ENCODE peak calls at places on chromosomes 11 and 22, in nine cellular contexts. O, N, A, R, D, P, K, F and V are unnamed samples.

GRCh38 chr11:104979839-104980238 is 11.5 kb upstream of the CASP4 start:
- DNase-seq in O (no peak), N (peak), A (no peak), R (no peak), D (no peak), P (no peak), K (no peak), F (no peak), V (no peak)

GRCh38 chr11:46390331-46391171 is 1.0 kb downstream of the CHRM4 start:
- DNase-seq in O (no peak), N (no peak), A (no peak), R (no peak), D (no peak), P (no peak), K (no peak), F (no peak), V (no peak)

GRCh38 chr11:28621648-28622215 is 513.5 kb downstream of the METTL15 start:
- DNase-seq in O (no peak), N (no peak), A (no peak), R (no peak), D (no peak), P (peak), K (no peak), F (peak), V (no peak)

GRCh38 chr22:48490513-48491411 is 1336.9 kb downstream of the BRD1 start:
- DNase-seq in O (no peak), N (peak), A (no peak), R (no peak), D (no peak), P (no peak), K (peak), F (no peak), V (no peak)

GRCh38 chr22:44735518-44736428 is 16.6 kb upstream of the ARHGAP8 start:
- DNase-seq in O (peak), N (peak), A (peak), R (peak), D (peak), P (peak), K (peak), F (peak), V (peak)

GRCh38 chr11:33452806-33453205 is 195.6 kb downstream of the HIPK3 start:
- DNase-seq in O (no peak), N (no peak), A (no peak), R (no peak), D (no peak), P (peak), K (no peak), F (peak), V (no peak)

GRCh38 chr22:19723165-19723989 is at the start of gene GP1BB:
- DNase-seq in O (peak), N (no peak), A (no peak), R (no peak), D (no peak), P (no peak), K (no peak), F (no peak), V (peak)

GRCh38 chr11:85941380-85941973 is 86.3 kb downstream of the CCDC83 start:
- DNase-seq in O (no peak), N (peak), A (no peak), R (peak), D (peak), P (peak), K (peak), F (peak), V (peak)

GRCh38 chr11:96464695-96465307 is 75.0 kb downstream of the JRKL start:
- DNase-seq in O (no peak), N (peak), A (no peak), R (no peak), D (peak), P (peak), K (no peak), F (peak), V (peak)

GRCh38 chr11:70074701-70075100 is 3.4 kb upstream of the ANO1 start:
- DNase-seq in O (no peak), N (no peak), A (no peak), R (no peak), D (no peak), P (no peak), K (no peak), F (no peak), V (no peak)

GRCh38 chr11:48013269-48013901 is 33.0 kb downstream of the PTPRJ start:
- DNase-seq in O (no peak), N (no peak), A (no peak), R (no peak), D (no peak), P (peak), K (peak), F (peak), V (no peak)

GRCh38 chr11:68948496-68948895 is 32.3 kb downstream of the MRGPRD start:
- DNase-seq in O (no peak), N (no peak), A (no peak), R (no peak), D (no peak), P (peak), K (no peak), F (no peak), V (no peak)